ENCODE peak calls at places on chromosomes 4 and X, in seven cellular contexts. P, C, E, W, A, B and L are unnamed samples.

GRCh38 chr4:81407726-81408125 is 64.0 kb downstream of the RASGEF1B start:
- DNase-seq in A (no peak), E (no peak), W (no peak), B (no peak), C (no peak), P (no peak), L (no peak)

GRCh38 chrX:17581650-17582049 is 155.6 kb upstream of the SCML1 start:
- DNase-seq in A (no peak), P (no peak), C (no peak), E (no peak), B (no peak), W (peak), L (no peak)

GRCh38 chrX:154082396-154083133 is 15.0 kb downstream of the MECP2 start:
- DNase-seq in W (peak), P (no peak), A (no peak), C (no peak), E (peak), B (peak), L (no peak)

GRCh38 chr4:172830295-172830764 is 338.3 kb upstream of the GALNT7 start:
- DNase-seq in C (no peak), W (no peak), B (peak), A (no peak), P (no peak), E (peak), L (no peak)

GRCh38 chrX:16240231-16240905 is 73.1 kb downstream of the MAGEB17 start:
- DNase-seq in C (no peak), W (no peak), P (no peak), B (no peak), E (peak), A (no peak), L (no peak)

GRCh38 chr4:124936427-124936826 is 223.9 kb upstream of the ANKRD50 start:
- DNase-seq in E (peak), B (peak), A (no peak), C (no peak), W (peak), P (no peak), L (no peak)

GRCh38 chrX:82765806-82766205 is 742.3 kb upstream of the POU3F4 start:
- DNase-seq in C (no peak), B (no peak), P (no peak), W (no peak), A (no peak), E (peak), L (no peak)

GRCh38 chrX:132044953-132045352 is 21.9 kb downstream of the STK26 start:
- DNase-seq in A (no peak), P (no peak), C (no peak), B (no peak), W (no peak), E (no peak), L (no peak)

GRCh38 chr4:152257601-152258066 is 278.3 kb downstream of the FBXW7 start:
- DNase-seq in C (no peak), W (peak), P (no peak), A (no peak), E (peak), B (peak), L (no peak)